ENCODE peak calls at places on chromosomes 12 and 14, in five cellular contexts. H is RPMI7951; S is stimulated activated CD4-positive, alpha-beta T cell treated with anti-CD3 and anti-CD28 coated beads, TNF-alpha, amount 100 ng/mL, for 48 hours; I is nucleus accumbens; C is H1. T is an unnamed sample.

GRCh38 chr14:99268776-99269510 is 3.1 kb downstream of the BCL11B start:
- DNase-seq in H (no peak), S (no peak), I (no peak), C (no peak), T (no peak)

GRCh38 chr12:95547522-95548055 is 3.7 kb downstream of the USP44 start:
- DNase-seq in H (no peak), S (no peak), I (no peak), C (no peak), T (no peak)

GRCh38 chr12:48527891-48528670 is 2.6 kb downstream of the OR8S1 start:
- DNase-seq in H (no peak), S (no peak), I (no peak), C (no peak), T (no peak)

GRCh38 chr14:95273041-95273978 is 46.4 kb downstream of the CLMN start:
- DNase-seq in H (no peak), S (no peak), I (no peak), C (no peak), T (no peak)

GRCh38 chr12:112908548-112908947 is 1.8 kb downstream of the OAS1 start:
- DNase-seq in H (no peak), S (no peak), I (no peak), C (no peak), T (no peak)

GRCh38 chr14:68468437-68469207 is 324.2 kb downstream of the ZFP36L1 start:
- DNase-seq in H (peak), S (peak), I (no peak), C (no peak), T (no peak)

GRCh38 chr14:74913986-74914573 is 9.0 kb downstream of the RPS6KL1 start:
- DNase-seq in H (peak), S (no peak), I (peak), C (no peak), T (peak)

GRCh38 chr12:105332925-105333324 is 2.4 kb downstream of the C12orf75 start:
- DNase-seq in H (no peak), S (no peak), I (no peak), C (no peak), T (no peak)

GRCh38 chr14:102539544-102540309 is 30.2 kb upstream of the ANKRD9 start:
- DNase-seq in H (peak), S (no peak), I (no peak), C (no peak), T (no peak)

GRCh38 chr12:125186471-125187147 is 121.4 kb downstream of the AACS start:
- DNase-seq in H (no peak), S (no peak), I (no peak), C (peak), T (no peak)